ENCODE peak calls at places on chromosome 3, in ten cellular contexts. A is GM23338; V is CD8-positive, alpha-beta memory T cell; X is kidney epithelial cell; E is AG04450; W is transverse colon; N is bronchial epithelial cell; P is mucosa of descending colon; M is fibroblast of mammary gland; U is brain microvascular endothelial cell. D is an unnamed sample.

GRCh38 chr3:123063034-123063433 is 3.8 kb upstream of the PDIA5 start:
- DNase-seq in X (no peak), P (no peak), V (no peak), W (no peak), M (no peak), N (no peak), E (no peak), A (no peak), U (no peak), D (no peak)

GRCh38 chr3:50238549-50239026 is 2.6 kb downstream of the GNAI2 start:
- DNase-seq in U (no peak), W (peak), V (no peak), E (no peak), X (no peak), A (no peak), P (peak), N (no peak), M (peak), D (no peak)

GRCh38 chr3:66276705-66277274 is 56.0 kb downstream of the SLC25A26 start:
- DNase-seq in W (peak), N (peak), U (peak), M (peak), V (peak), E (peak), P (no peak), A (peak), X (peak), D (peak)

GRCh38 chr3:154151969-154152368 is 30.8 kb downstream of the ARHGEF26 start:
- DNase-seq in P (no peak), X (no peak), E (peak), A (no peak), M (peak), W (no peak), U (peak), V (no peak), N (peak), D (peak)

GRCh38 chr3:136194409-136195257 is 1.5 kb downstream of the MSL2 start:
- DNase-seq in A (peak), P (peak), V (peak), M (no peak), U (no peak), E (no peak), W (peak), X (no peak), N (peak), D (no peak)

GRCh38 chr3:138408751-138409161 is 25.7 kb upstream of the ESYT3 start:
- DNase-seq in P (no peak), E (no peak), N (no peak), A (peak), U (no peak), W (no peak), M (peak), X (no peak), V (no peak), D (no peak)

GRCh38 chr3:183114374-183114773 is 15.1 kb upstream of the MCCC1 start:
- DNase-seq in A (no peak), W (no peak), P (no peak), V (no peak), U (no peak), N (no peak), X (no peak), E (no peak), M (no peak), D (no peak)

GRCh38 chr3:112514527-112515128 is 15.4 kb upstream of the BTLA start:
- DNase-seq in X (no peak), N (no peak), E (no peak), V (no peak), M (peak), A (no peak), P (no peak), W (no peak), U (peak), D (no peak)

GRCh38 chr3:184154909-184155643 is at the start of gene DVL3:
- DNase-seq in N (no peak), X (no peak), V (peak), E (no peak), U (peak), M (peak), A (peak), P (peak), W (peak), D (no peak)

GRCh38 chr3:191366675-191367074 is 36.3 kb upstream of the UTS2B start:
- DNase-seq in P (no peak), A (no peak), U (peak), W (no peak), X (no peak), M (peak), E (no peak), V (no peak), N (no peak), D (no peak)

GRCh38 chr3:33592999-33593398 is 125.1 kb downstream of the CLASP2 start:
- DNase-seq in N (no peak), E (no peak), X (no peak), U (no peak), P (no peak), M (no peak), V (no peak), W (no peak), A (no peak), D (no peak)

GRCh38 chr3:161430307-161430706 is 59.0 kb upstream of the SPTSSB start:
- DNase-seq in U (no peak), N (no peak), X (no peak), A (no peak), W (no peak), E (no peak), V (no peak), P (no peak), M (no peak), D (no peak)

GRCh38 chr3:134364061-134364935 is 9.9 kb downstream of the AMOTL2 start:
- DNase-seq in A (peak), X (peak), U (peak), M (peak), V (no peak), N (peak), W (peak), E (peak), P (peak), D (peak)
- H3K4me3 ChIP-seq in A (peak), X (peak), U (peak), M (no peak), V (peak), N (no peak), W (peak), E (peak), P (no peak), D (no peak)

DNA sequence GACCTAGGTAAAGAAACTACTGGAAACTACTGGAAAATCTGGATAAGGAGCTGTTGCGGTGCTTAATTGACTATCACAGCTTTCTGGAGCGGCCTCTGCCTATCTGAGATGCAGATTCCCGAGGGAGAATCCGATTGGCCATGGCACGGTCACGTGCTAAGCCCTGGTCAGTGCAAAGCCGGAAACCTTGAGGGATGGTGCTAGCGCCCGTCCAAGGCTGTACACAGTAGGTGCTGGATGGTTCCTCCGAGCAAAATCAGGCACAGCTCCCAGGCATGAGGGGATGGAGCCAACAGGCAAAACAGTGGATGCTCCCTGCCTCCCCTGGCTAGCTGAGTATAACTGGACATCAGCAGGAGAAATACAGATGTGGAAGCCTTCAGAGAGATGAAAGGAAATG is 238.7 kb upstream of the HES1 start:
- DNase-seq in V (no peak), P (no peak), N (no peak), U (no peak), X (no peak), W (no peak), A (no peak), M (peak), E (no peak), D (no peak)
- H3K4me3 ChIP-seq in V (no peak), P (no peak), N (no peak), U (no peak), X (no peak), W (no peak), A (no peak), M (no peak), E (no peak), D (no peak)

GRCh38 chr3:100715176-100715575 is 5.9 kb downstream of the TFG start:
- DNase-seq in W (no peak), M (no peak), N (no peak), A (no peak), X (no peak), E (no peak), U (no peak), P (no peak), V (no peak), D (no peak)
- H3K4me3 ChIP-seq in W (no peak), M (no peak), N (no peak), A (no peak), X (no peak), E (no peak), U (no peak), P (no peak), V (no peak), D (no peak)

GRCh38 chr3:81668283-81668682 is 93.2 kb downstream of the GBE1 start:
- DNase-seq in M (no peak), U (no peak), N (no peak), P (no peak), V (no peak), X (no peak), E (no peak), W (no peak), A (no peak), D (no peak)
- H3K4me3 ChIP-seq in M (no peak), U (no peak), N (no peak), P (no peak), V (no peak), X (no peak), E (no peak), W (no peak), A (no peak), D (no peak)

DNA sequence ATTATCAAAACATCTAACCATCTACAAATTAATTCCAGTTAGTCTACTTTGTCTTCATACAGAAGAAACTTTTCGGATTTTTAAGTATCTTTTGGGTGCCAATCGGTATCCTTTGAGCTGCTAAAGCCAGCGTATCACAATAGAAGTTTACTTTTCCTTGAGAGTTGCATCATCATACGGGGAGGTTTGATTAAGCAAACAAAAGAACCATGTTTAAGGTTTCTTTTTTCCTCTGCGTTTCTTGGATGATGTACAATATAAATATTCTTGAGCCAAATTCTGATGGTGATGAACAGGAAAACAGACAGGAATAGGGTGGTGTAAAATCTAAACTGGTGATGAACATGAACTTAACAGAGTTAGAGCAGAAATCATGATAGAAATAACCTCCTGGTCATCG is 527.9 kb downstream of the FOXP1 start:
- DNase-seq in V (no peak), X (no peak), M (peak), A (no peak), U (no peak), W (no peak), N (peak), E (no peak), P (no peak), D (no peak)
- H3K4me3 ChIP-seq in V (no peak), X (no peak), M (no peak), A (peak), U (no peak), W (no peak), N (no peak), E (no peak), P (no peak), D (no peak)

DNA sequence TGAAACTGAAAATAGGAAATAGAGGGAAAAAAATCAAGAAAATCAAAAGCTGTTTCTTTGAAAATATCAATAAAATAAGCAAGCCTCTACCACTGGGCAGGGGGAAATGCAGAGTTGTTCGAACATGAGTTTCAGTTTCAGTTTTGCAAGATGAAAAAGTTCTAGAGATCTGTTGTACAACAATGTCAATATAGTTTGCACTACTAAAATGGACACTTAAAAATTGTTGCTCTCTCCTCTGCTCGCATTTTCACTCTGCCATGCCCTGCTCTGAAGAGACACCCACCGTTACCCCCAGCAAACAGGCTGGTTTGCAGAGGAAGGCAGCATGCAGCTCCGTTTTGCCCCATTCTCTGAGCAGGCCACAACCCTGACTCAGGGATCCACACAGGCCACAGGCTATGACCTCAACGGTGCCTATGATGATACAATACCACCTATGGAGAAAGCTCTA is 64.5 kb downstream of the ZNF148 start:
- DNase-seq in E (no peak), N (no peak), V (peak), W (peak), X (no peak), P (peak), U (no peak), M (no peak), A (no peak), D (no peak)
- H3K4me3 ChIP-seq in E (no peak), N (no peak), V (peak), W (no peak), X (no peak), P (no peak), U (no peak), M (no peak), A (no peak), D (no peak)

DNA sequence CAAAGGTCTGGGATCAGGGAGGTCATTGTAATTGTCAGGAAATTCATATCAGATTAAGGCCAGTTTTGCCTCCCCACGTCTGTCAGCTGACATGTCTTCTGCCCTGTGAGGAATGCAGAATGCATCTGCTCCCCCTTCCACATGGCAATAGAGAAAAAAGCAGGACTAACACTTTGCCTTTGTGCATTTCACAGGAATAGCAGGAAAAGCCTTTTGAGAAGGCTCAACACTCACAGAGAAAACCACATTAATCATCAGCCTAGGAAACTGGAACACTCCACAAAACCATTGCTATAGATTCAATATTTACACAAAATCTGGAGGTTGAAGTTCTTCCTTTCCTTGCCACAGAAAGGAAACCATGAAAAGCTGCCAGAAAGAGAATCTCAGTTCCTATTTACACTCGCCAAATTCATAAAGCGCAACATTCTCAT is 165.2 kb upstream of the HES1 start:
- DNase-seq in A (no peak), M (no peak), P (no peak), X (no peak), W (no peak), V (no peak), U (no peak), N (peak), E (no peak), D (no peak)
- H3K4me3 ChIP-seq in A (no peak), M (no peak), P (no peak), X (no peak), W (no peak), V (no peak), U (no peak), N (no peak), E (no peak), D (no peak)

GRCh38 chr3:143122608-143123352 is 3.2 kb downstream of the CHST2 start:
- DNase-seq in N (no peak), P (no peak), U (no peak), X (no peak), M (no peak), E (no peak), A (no peak), V (no peak), W (no peak), D (no peak)
- H3K4me3 ChIP-seq in N (no peak), P (no peak), U (no peak), X (no peak), M (peak), E (no peak), A (no peak), V (peak), W (no peak), D (no peak)